ENCODE peak calls at places on chromosomes 2 and 18, in four cellular contexts. H, L, W and F are unnamed samples.

GRCh38 chr2:74502720-74503505 is 3.5 kb upstream of the LBX2 start:
- DNase-seq in H (peak), L (no peak), W (peak), F (peak)

GRCh38 chr2:9168851-9169250 is 37.8 kb upstream of the ASAP2 start:
- DNase-seq in H (no peak), L (no peak), W (peak), F (peak)

GRCh38 chr2:28544915-28545589 is 49.2 kb downstream of the PLB1 start:
- DNase-seq in H (no peak), L (no peak), W (no peak), F (peak)

GRCh38 chr2:65199891-65200290 is 27.7 kb upstream of the ACTR2 start:
- DNase-seq in H (no peak), L (no peak), W (no peak), F (peak)

GRCh38 chr18:13376298-13376840 is 157.8 kb downstream of the LDLRAD4 start:
- DNase-seq in H (no peak), L (no peak), W (peak), F (no peak)

GRCh38 chr18:42706618-42707017 is 408.9 kb downstream of the RIT2 start:
- DNase-seq in H (no peak), L (peak), W (no peak), F (no peak)

GRCh38 chr2:65919579-65920188 is 487.3 kb upstream of the SPRED2 start:
- DNase-seq in H (no peak), L (no peak), W (no peak), F (peak)

GRCh38 chr2:9749546-9750223 is 93.6 kb upstream of the TAF1B start:
- DNase-seq in H (no peak), L (no peak), W (no peak), F (peak)

GRCh38 chr2:96116879-96117533 is 635 bp upstream of the ADRA2B start:
- DNase-seq in H (no peak), L (peak), W (no peak), F (peak)

GRCh38 chr2:100938031-100939026 is 63.8 kb upstream of the RPL31 start:
- DNase-seq in H (no peak), L (no peak), W (no peak), F (peak)

GRCh38 chr18:55351220-55351619 is 236.8 kb downstream of the TCF4 start:
- DNase-seq in H (no peak), L (no peak), W (no peak), F (no peak)

GRCh38 chr2:237790353-237790752 is 8.2 kb upstream of the RBM44 start:
- DNase-seq in H (peak), L (no peak), W (no peak), F (no peak)

GRCh38 chr2:48589170-48589767 is 28.4 kb upstream of the GTF2A1L start:
- DNase-seq in H (peak), L (peak), W (no peak), F (peak)

GRCh38 chr2:171134624-171135230 is 26.0 kb downstream of the TLK1 start:
- DNase-seq in H (no peak), L (no peak), W (no peak), F (no peak)